ENCODE peak calls at places on chromosome X, in five cellular contexts. One of them, this sample, is unnamed.

GRCh38 chrX:19799319-19800182 is 87.8 kb downstream of the SH3KBP1 start:
- DNase-seq in Caco-2: no peak
- DNase-seq in CD14-positive monocyte: no peak
- DNase-seq in HFFc6: peak
- DNase-seq in PC-3: no peak
- DNase-seq in this sample: no peak

GRCh38 chrX:129249563-129249962 is 273.7 kb downstream of the SMARCA1 start:
- DNase-seq in HFFc6: no peak
- DNase-seq in PC-3: no peak
- DNase-seq in CD14-positive monocyte: no peak
- DNase-seq in Caco-2: no peak
- DNase-seq in this sample: no peak

GRCh38 chrX:7120578-7121219 is 26.8 kb upstream of the STS start:
- DNase-seq in HFFc6: no peak
- DNase-seq in CD14-positive monocyte: no peak
- DNase-seq in PC-3: peak
- DNase-seq in Caco-2: no peak
- DNase-seq in this sample: no peak

GRCh38 chrX:152259150-152259549 is 120.8 kb upstream of the MAGEA10 start:
- DNase-seq in HFFc6: no peak
- DNase-seq in Caco-2: no peak
- DNase-seq in CD14-positive monocyte: no peak
- DNase-seq in PC-3: no peak
- DNase-seq in this sample: no peak

GRCh38 chrX:132071260-132071659 is 48.2 kb downstream of the STK26 start:
- DNase-seq in PC-3: peak
- DNase-seq in CD14-positive monocyte: no peak
- DNase-seq in HFFc6: no peak
- DNase-seq in Caco-2: no peak
- DNase-seq in this sample: no peak

GRCh38 chrX:3420316-3420715 is 73.9 kb upstream of the MXRA5 start:
- DNase-seq in PC-3: no peak
- DNase-seq in HFFc6: no peak
- DNase-seq in CD14-positive monocyte: no peak
- DNase-seq in Caco-2: no peak
- DNase-seq in this sample: no peak

GRCh38 chrX:15413101-15413500 is 28.9 kb upstream of the VEGFD start:
- DNase-seq in PC-3: no peak
- DNase-seq in CD14-positive monocyte: no peak
- DNase-seq in Caco-2: no peak
- DNase-seq in HFFc6: no peak
- DNase-seq in this sample: no peak

GRCh38 chrX:106726485-106727437 is at the start of gene RNF128:
- DNase-seq in CD14-positive monocyte: no peak
- DNase-seq in PC-3: peak
- DNase-seq in Caco-2: peak
- DNase-seq in HFFc6: no peak
- DNase-seq in this sample: no peak

GRCh38 chrX:103918584-103919335 is 43.7 kb upstream of the TMSB15B start:
- DNase-seq in Caco-2: peak
- DNase-seq in CD14-positive monocyte: no peak
- DNase-seq in HFFc6: peak
- DNase-seq in PC-3: peak
- DNase-seq in this sample: peak

DNA sequence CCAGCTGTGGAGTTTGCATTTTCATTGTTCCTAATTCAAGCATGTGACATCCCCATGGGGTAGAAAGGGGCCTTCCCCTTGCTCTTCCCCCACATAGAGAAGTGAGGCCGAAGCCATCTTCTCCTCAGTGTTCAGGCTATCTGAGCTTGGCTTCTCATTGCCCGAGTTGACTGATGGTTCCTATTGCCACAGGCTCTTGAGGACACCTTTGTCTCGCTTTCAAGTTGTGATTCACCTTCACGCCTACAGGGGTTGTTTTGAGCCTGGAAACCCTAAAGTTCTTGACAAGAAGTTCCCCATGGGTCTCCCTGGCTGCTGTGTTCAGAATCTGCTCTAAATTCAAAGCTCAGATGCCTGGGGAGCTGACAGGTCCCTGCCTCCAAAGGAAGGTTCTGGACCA is 24.9 kb downstream of the CCNQ start:
- DNase-seq in Caco-2: no peak
- DNase-seq in CD14-positive monocyte: no peak
- DNase-seq in HFFc6: no peak
- DNase-seq in PC-3: peak
- DNase-seq in this sample: peak
- TF ChIP-seq CTCF in Caco-2: no peak
- TF ChIP-seq CTCF in CD14-positive monocyte: no peak
- TF ChIP-seq CTCF in HFFc6: no peak
- TF ChIP-seq CTCF in PC-3: no peak
- TF ChIP-seq CTCF in this sample: no peak

GRCh38 chrX:39133971-39134370 is 332.7 kb downstream of the MID1IP1 start:
- DNase-seq in HFFc6: no peak
- DNase-seq in CD14-positive monocyte: no peak
- DNase-seq in PC-3: peak
- DNase-seq in Caco-2: peak
- DNase-seq in this sample: no peak
- TF ChIP-seq CTCF in HFFc6: no peak
- TF ChIP-seq CTCF in CD14-positive monocyte: no peak
- TF ChIP-seq CTCF in PC-3: peak
- TF ChIP-seq CTCF in Caco-2: peak
- TF ChIP-seq CTCF in this sample: peak

GRCh38 chrX:133792198-133792953 is 193.0 kb downstream of the GPC3 start:
- DNase-seq in HFFc6: peak
- DNase-seq in Caco-2: peak
- DNase-seq in CD14-positive monocyte: peak
- DNase-seq in PC-3: peak
- DNase-seq in this sample: peak
- TF ChIP-seq CTCF in HFFc6: peak
- TF ChIP-seq CTCF in Caco-2: peak
- TF ChIP-seq CTCF in CD14-positive monocyte: peak
- TF ChIP-seq CTCF in PC-3: peak
- TF ChIP-seq CTCF in this sample: peak

GRCh38 chrX:133698298-133698697 is 283.0 kb upstream of the GPC4 start:
- DNase-seq in PC-3: peak
- DNase-seq in HFFc6: no peak
- DNase-seq in CD14-positive monocyte: no peak
- DNase-seq in Caco-2: no peak
- DNase-seq in this sample: no peak
- TF ChIP-seq CTCF in PC-3: peak
- TF ChIP-seq CTCF in HFFc6: no peak
- TF ChIP-seq CTCF in CD14-positive monocyte: no peak
- TF ChIP-seq CTCF in Caco-2: no peak
- TF ChIP-seq CTCF in this sample: no peak

GRCh38 chrX:47222776-47223350 is 4.4 kb downstream of the CDK16 start:
- DNase-seq in HFFc6: no peak
- DNase-seq in Caco-2: no peak
- DNase-seq in CD14-positive monocyte: no peak
- DNase-seq in PC-3: no peak
- DNase-seq in this sample: no peak
- TF ChIP-seq CTCF in HFFc6: no peak
- TF ChIP-seq CTCF in Caco-2: no peak
- TF ChIP-seq CTCF in CD14-positive monocyte: no peak
- TF ChIP-seq CTCF in PC-3: no peak
- TF ChIP-seq CTCF in this sample: no peak

DNA sequence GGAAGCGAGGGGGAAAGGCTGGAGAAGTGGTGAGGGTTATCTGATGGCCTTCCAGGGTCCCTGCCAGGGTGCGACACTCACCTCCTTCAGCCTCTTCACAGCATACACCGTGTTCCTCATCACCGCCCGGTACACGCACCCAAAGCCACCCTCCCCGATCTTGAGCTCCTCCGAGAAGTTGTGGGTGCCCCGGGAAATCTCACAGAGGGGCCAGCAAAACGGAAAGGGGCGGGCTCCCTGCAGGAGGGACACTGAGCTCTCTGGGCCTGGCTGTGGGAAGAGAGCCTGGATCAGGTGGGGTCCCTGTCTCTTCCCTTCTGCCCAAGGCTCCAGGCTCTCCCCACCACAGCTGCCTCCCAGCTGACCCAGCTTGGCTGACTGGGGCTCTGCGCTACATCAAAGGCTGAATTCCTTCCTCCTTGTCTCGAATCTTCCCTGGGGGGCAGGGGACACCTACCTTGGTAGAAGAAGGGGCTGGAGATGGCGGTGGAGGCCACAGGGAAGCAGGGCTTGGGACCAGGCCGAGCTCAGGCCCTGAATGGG is 1.1 kb downstream of the IRAK1 start:
- DNase-seq in PC-3: no peak
- DNase-seq in CD14-positive monocyte: no peak
- DNase-seq in Caco-2: no peak
- DNase-seq in HFFc6: no peak
- DNase-seq in this sample: no peak
- TF ChIP-seq CTCF in PC-3: no peak
- TF ChIP-seq CTCF in CD14-positive monocyte: no peak
- TF ChIP-seq CTCF in Caco-2: no peak
- TF ChIP-seq CTCF in HFFc6: no peak
- TF ChIP-seq CTCF in this sample: no peak

GRCh38 chrX:150236304-150236703 is 126.8 kb upstream of the MAMLD1 start:
- DNase-seq in HFFc6: no peak
- DNase-seq in CD14-positive monocyte: no peak
- DNase-seq in PC-3: peak
- DNase-seq in Caco-2: no peak
- DNase-seq in this sample: no peak
- TF ChIP-seq CTCF in HFFc6: no peak
- TF ChIP-seq CTCF in CD14-positive monocyte: no peak
- TF ChIP-seq CTCF in PC-3: no peak
- TF ChIP-seq CTCF in Caco-2: no peak
- TF ChIP-seq CTCF in this sample: no peak

GRCh38 chrX:68631331-68631730 is 16.1 kb upstream of the STARD8 start:
- DNase-seq in PC-3: no peak
- DNase-seq in Caco-2: no peak
- DNase-seq in CD14-positive monocyte: no peak
- DNase-seq in HFFc6: no peak
- DNase-seq in this sample: no peak
- TF ChIP-seq CTCF in PC-3: no peak
- TF ChIP-seq CTCF in Caco-2: no peak
- TF ChIP-seq CTCF in CD14-positive monocyte: no peak
- TF ChIP-seq CTCF in HFFc6: no peak
- TF ChIP-seq CTCF in this sample: no peak

DNA sequence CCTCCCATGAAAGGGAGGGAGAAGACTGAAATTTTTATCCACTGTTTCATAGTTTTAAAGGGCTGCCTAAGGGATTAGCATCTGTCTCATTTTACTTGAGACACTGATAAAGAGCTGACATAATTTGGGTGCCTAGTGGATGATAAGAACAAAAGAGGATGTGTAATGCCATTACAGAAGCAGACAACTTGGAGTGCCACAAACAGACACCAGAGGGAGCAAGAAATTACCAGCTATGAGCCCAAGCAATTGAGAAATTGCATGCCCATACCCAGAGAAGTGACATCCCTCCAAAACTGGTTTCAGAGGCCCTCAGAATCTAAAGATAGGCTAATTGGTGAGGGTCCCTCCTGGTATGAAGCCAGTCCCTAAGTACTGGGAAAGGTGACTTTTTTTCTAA is 38.5 kb upstream of the POU3F4 start:
- DNase-seq in HFFc6: no peak
- DNase-seq in PC-3: peak
- DNase-seq in CD14-positive monocyte: no peak
- DNase-seq in Caco-2: peak
- DNase-seq in this sample: peak
- TF ChIP-seq CTCF in HFFc6: peak
- TF ChIP-seq CTCF in PC-3: peak
- TF ChIP-seq CTCF in CD14-positive monocyte: no peak
- TF ChIP-seq CTCF in Caco-2: peak
- TF ChIP-seq CTCF in this sample: peak

GRCh38 chrX:40864972-40865371 is 129.6 kb upstream of the MED14 start:
- DNase-seq in PC-3: no peak
- DNase-seq in Caco-2: no peak
- DNase-seq in CD14-positive monocyte: no peak
- DNase-seq in HFFc6: peak
- DNase-seq in this sample: no peak
- TF ChIP-seq CTCF in PC-3: no peak
- TF ChIP-seq CTCF in Caco-2: no peak
- TF ChIP-seq CTCF in CD14-positive monocyte: no peak
- TF ChIP-seq CTCF in HFFc6: no peak
- TF ChIP-seq CTCF in this sample: no peak

This sample was measured in GM13976.